ENCODE peak calls at places on chromosomes 3 and 15, in ten cellular contexts. R is stomach, D is SK-N-SH, I is sigmoid colon, P is breast epithelium, W is transverse colon, X is HCT116, O is esophagus muscularis mucosa, H is GM12891, S is HL-60. G is an unnamed sample.

GRCh38 chr15:91857772-91858171 is 4.3 kb downstream of the SLCO3A1 start:
- DNase-seq in R (no peak), D (no peak), I (no peak), P (no peak), W (no peak), X (no peak), O (no peak), H (no peak), S (no peak), G (no peak)

GRCh38 chr3:140931016-140931454 is 10.6 kb upstream of the SLC25A36 start:
- DNase-seq in R (no peak), D (no peak), I (no peak), P (no peak), W (no peak), X (no peak), O (no peak), H (no peak), S (no peak), G (no peak)

GRCh38 chr3:102259636-102260035 is 175.2 kb upstream of the ZPLD1 start:
- DNase-seq in R (no peak), D (no peak), I (no peak), P (no peak), W (no peak), X (no peak), O (no peak), H (no peak), S (no peak), G (peak)

GRCh38 chr3:134365766-134366065 is 8.5 kb downstream of the AMOTL2 start:
- DNase-seq in R (no peak), D (no peak), I (no peak), P (no peak), W (no peak), X (no peak), O (no peak), H (no peak), S (no peak), G (no peak)

GRCh38 chr3:189249987-189250386 is 78.2 kb downstream of the TPRG1 start:
- DNase-seq in R (no peak), D (no peak), I (no peak), P (no peak), W (no peak), X (no peak), O (no peak), H (no peak), S (no peak), G (no peak)

GRCh38 chr3:28215407-28215806 is 26.0 kb upstream of the CMC1 start:
- DNase-seq in R (no peak), D (no peak), I (no peak), P (no peak), W (no peak), X (no peak), O (no peak), H (no peak), S (no peak), G (no peak)

GRCh38 chr15:63805993-63806980 is 27.5 kb downstream of the HERC1 start:
- DNase-seq in R (no peak), D (no peak), I (no peak), P (no peak), W (no peak), X (no peak), O (no peak), H (no peak), S (no peak), G (no peak)

GRCh38 chr3:64150527-64151238 is 74.6 kb downstream of the PRICKLE2 start:
- DNase-seq in R (peak), D (peak), I (peak), P (peak), W (peak), X (no peak), O (no peak), H (no peak), S (no peak), G (no peak)

GRCh38 chr15:59484399-59484798 is 46.4 kb downstream of the FAM81A start:
- DNase-seq in R (no peak), D (no peak), I (no peak), P (no peak), W (no peak), X (no peak), O (no peak), H (no peak), S (no peak), G (no peak)

GRCh38 chr3:72245183-72245811 is 460.3 kb upstream of the PROK2 start:
- DNase-seq in R (peak), D (peak), I (peak), P (no peak), W (no peak), X (no peak), O (no peak), H (no peak), S (no peak), G (no peak)

GRCh38 chr3:151576524-151576923 is 115.7 kb upstream of the IGSF10 start:
- DNase-seq in R (no peak), D (no peak), I (no peak), P (no peak), W (no peak), X (no peak), O (no peak), H (no peak), S (no peak), G (no peak)

GRCh38 chr3:50193286-50193685 is 1.9 kb downstream of the GNAT1 start:
- DNase-seq in R (no peak), D (no peak), I (no peak), P (no peak), W (no peak), X (no peak), O (no peak), H (no peak), S (no peak), G (no peak)

GRCh38 chr3:33911525-33912322 is 113.3 kb downstream of the PDCD6IP start:
- DNase-seq in R (no peak), D (no peak), I (no peak), P (no peak), W (no peak), X (peak), O (no peak), H (no peak), S (no peak), G (no peak)

GRCh38 chr3:194375473-194375872 is 5.9 kb upstream of the LRRC15 start:
- DNase-seq in R (no peak), D (no peak), I (no peak), P (no peak), W (no peak), X (no peak), O (no peak), H (no peak), S (no peak), G (no peak)

GRCh38 chr15:77983091-77983707 is 94.3 kb downstream of the TBC1D2B start:
- DNase-seq in R (no peak), D (no peak), I (peak), P (no peak), W (no peak), X (no peak), O (no peak), H (no peak), S (no peak), G (no peak)

GRCh38 chr3:69665026-69665739 is 74.1 kb upstream of the MITF start:
- DNase-seq in R (peak), D (peak), I (no peak), P (no peak), W (no peak), X (no peak), O (no peak), H (no peak), S (no peak), G (no peak)

GRCh38 chr3:8103954-8104353 is 397.7 kb upstream of the LMCD1 start:
- DNase-seq in R (no peak), D (no peak), I (no peak), P (no peak), W (no peak), X (no peak), O (no peak), H (no peak), S (no peak), G (no peak)

GRCh38 chr15:45102226-45102625 is 11.7 kb downstream of the DUOX2 start:
- DNase-seq in R (peak), D (no peak), I (no peak), P (no peak), W (no peak), X (no peak), O (no peak), H (no peak), S (no peak), G (no peak)

GRCh38 chr15:99409097-99409473 is 156.7 kb upstream of the MEF2A start:
- DNase-seq in R (peak), D (peak), I (peak), P (peak), W (peak), X (peak), O (peak), H (no peak), S (no peak), G (no peak)

GRCh38 chr3:178671261-178672191 is 135.3 kb downstream of the KCNMB2 start:
- DNase-seq in R (no peak), D (no peak), I (no peak), P (no peak), W (no peak), X (no peak), O (no peak), H (no peak), S (no peak), G (no peak)

GRCh38 chr3:50388720-50389352 is 29.5 kb upstream of the TMEM115 start:
- DNase-seq in R (no peak), D (no peak), I (no peak), P (peak), W (no peak), X (no peak), O (no peak), H (no peak), S (no peak), G (no peak)

GRCh38 chr15:74312445-74313007 is 54.9 kb downstream of the CYP11A1 start:
- DNase-seq in R (no peak), D (peak), I (no peak), P (no peak), W (no peak), X (no peak), O (no peak), H (no peak), S (no peak), G (no peak)

GRCh38 chr15:88021601-88022000 is 234.9 kb downstream of the NTRK3 start:
- DNase-seq in R (no peak), D (no peak), I (no peak), P (no peak), W (no peak), X (no peak), O (no peak), H (no peak), S (no peak), G (no peak)

GRCh38 chr3:121504598-121504997 is 41.2 kb downstream of the POLQ start:
- DNase-seq in R (no peak), D (no peak), I (no peak), P (no peak), W (no peak), X (no peak), O (no peak), H (no peak), S (no peak), G (no peak)

GRCh38 chr3:135891121-135891520 is 74.4 kb upstream of the PPP2R3A start:
- DNase-seq in R (no peak), D (no peak), I (no peak), P (no peak), W (no peak), X (no peak), O (no peak), H (no peak), S (no peak), G (no peak)

GRCh38 chr15:74374648-74375302 is 7.3 kb upstream of the CYP11A1 start:
- DNase-seq in R (no peak), D (peak), I (no peak), P (no peak), W (no peak), X (no peak), O (no peak), H (no peak), S (no peak), G (no peak)

GRCh38 chr3:66693461-66693912 is 192.7 kb upstream of the LRIG1 start:
- DNase-seq in R (peak), D (no peak), I (peak), P (no peak), W (peak), X (no peak), O (no peak), H (no peak), S (no peak), G (no peak)

GRCh38 chr3:186461141-186461540 is 83.0 kb downstream of the CRYGS start:
- DNase-seq in R (no peak), D (no peak), I (no peak), P (no peak), W (no peak), X (no peak), O (no peak), H (no peak), S (no peak), G (no peak)

GRCh38 chr15:68775671-68776476 is 44.8 kb downstream of the ANP32A start:
- DNase-seq in R (peak), D (no peak), I (peak), P (no peak), W (peak), X (no peak), O (no peak), H (no peak), S (no peak), G (no peak)

GRCh38 chr3:42033741-42034140 is 57.4 kb upstream of the TRAK1 start:
- DNase-seq in R (no peak), D (no peak), I (peak), P (no peak), W (no peak), X (no peak), O (no peak), H (no peak), S (no peak), G (no peak)

GRCh38 chr15:87211547-87211946 is 1045.0 kb downstream of the NTRK3 start:
- DNase-seq in R (no peak), D (no peak), I (no peak), P (no peak), W (no peak), X (no peak), O (peak), H (no peak), S (no peak), G (no peak)

GRCh38 chr3:120495809-120496208 is 45.0 kb upstream of the FSTL1 start:
- DNase-seq in R (no peak), D (no peak), I (no peak), P (no peak), W (no peak), X (no peak), O (no peak), H (no peak), S (no peak), G (no peak)

GRCh38 chr15:47725924-47726323 is 8.6 kb downstream of the SEMA6D start:
- DNase-seq in R (no peak), D (no peak), I (no peak), P (no peak), W (no peak), X (no peak), O (no peak), H (no peak), S (no peak), G (no peak)

GRCh38 chr3:126431103-126431534 is 36.4 kb downstream of the CFAP100 start:
- DNase-seq in R (peak), D (no peak), I (no peak), P (no peak), W (no peak), X (no peak), O (no peak), H (no peak), S (no peak), G (no peak)

DNA sequence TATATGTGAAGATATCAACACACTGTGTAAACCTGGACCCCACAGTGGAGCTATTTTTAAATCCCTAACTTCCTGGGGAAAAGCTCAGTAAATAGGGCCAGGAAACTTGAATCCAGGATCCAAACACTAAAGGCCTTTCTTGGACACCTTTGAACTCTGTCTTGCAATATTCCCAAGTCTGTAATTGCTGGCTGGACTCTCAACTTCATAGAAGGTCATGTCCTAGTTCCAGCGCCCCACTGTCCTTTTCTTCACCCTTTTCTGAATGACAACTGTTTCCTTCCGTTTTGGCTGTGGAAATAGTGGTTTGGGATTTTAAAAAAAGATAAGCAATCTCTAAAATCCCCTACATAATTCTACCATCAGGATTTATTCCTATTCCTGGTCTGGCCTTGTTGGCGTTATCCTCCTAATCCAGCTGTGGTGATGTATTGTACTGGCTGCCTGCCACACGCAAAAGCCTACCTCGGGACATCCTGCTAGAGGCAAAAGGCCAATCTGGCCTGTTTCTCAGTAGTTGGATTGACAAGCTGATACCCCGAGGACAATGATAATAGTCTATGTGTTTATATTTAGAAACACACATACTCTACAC is 440.2 kb upstream of the DPH6 start:
- DNase-seq in R (no peak), D (peak), I (peak), P (no peak), W (no peak), X (no peak), O (no peak), H (no peak), S (no peak), G (no peak)
- TF ChIP-seq POLR2AphosphoS5 in R (no peak), D (no peak), I (no peak), P (no peak), W (no peak), X (no peak), O (no peak), H (no peak), S (no peak), G (no peak)

DNA sequence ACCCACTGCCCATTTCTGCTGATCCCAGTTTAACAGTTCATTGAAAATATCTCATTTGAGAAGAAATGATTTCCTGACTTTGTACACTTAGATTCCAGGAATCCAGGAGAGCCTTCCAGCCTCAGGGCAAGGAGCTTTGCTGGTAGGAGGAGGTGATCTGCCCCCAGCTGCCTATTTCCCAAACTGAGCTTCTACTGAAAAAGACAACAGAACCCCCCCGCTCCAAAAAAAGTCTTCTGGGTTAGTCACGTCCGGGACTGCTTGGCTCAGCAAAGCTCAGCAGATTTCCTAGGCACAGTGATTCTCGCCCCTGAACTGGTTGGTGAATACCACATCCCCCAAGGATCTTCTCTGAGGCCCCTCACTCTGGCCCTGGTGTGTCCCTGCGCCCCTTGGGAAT is 13.1 kb downstream of the SLC6A6 start:
- DNase-seq in R (no peak), D (no peak), I (no peak), P (no peak), W (no peak), X (no peak), O (no peak), H (no peak), S (no peak), G (no peak)
- TF ChIP-seq POLR2AphosphoS5 in R (no peak), D (no peak), I (no peak), P (no peak), W (no peak), X (no peak), O (no peak), H (no peak), S (no peak), G (no peak)

GRCh38 chr3:154972951-154973350 is 107.2 kb upstream of the MME start:
- DNase-seq in R (no peak), D (no peak), I (no peak), P (no peak), W (no peak), X (no peak), O (no peak), H (no peak), S (no peak), G (no peak)

GRCh38 chr3:154979327-154979726 is 100.8 kb upstream of the MME start:
- DNase-seq in R (no peak), D (no peak), I (no peak), P (no peak), W (no peak), X (no peak), O (no peak), H (no peak), S (no peak), G (no peak)

GRCh38 chr3:154973851-154974250 is 106.3 kb upstream of the MME start:
- DNase-seq in R (no peak), D (no peak), I (no peak), P (no peak), W (no peak), X (no peak), O (no peak), H (no peak), S (no peak), G (no peak)

GRCh38 chr3:154971771-154972326 is 108.3 kb upstream of the MME start:
- DNase-seq in R (no peak), D (no peak), I (no peak), P (peak), W (no peak), X (no peak), O (no peak), H (no peak), S (peak), G (no peak)

DNA sequence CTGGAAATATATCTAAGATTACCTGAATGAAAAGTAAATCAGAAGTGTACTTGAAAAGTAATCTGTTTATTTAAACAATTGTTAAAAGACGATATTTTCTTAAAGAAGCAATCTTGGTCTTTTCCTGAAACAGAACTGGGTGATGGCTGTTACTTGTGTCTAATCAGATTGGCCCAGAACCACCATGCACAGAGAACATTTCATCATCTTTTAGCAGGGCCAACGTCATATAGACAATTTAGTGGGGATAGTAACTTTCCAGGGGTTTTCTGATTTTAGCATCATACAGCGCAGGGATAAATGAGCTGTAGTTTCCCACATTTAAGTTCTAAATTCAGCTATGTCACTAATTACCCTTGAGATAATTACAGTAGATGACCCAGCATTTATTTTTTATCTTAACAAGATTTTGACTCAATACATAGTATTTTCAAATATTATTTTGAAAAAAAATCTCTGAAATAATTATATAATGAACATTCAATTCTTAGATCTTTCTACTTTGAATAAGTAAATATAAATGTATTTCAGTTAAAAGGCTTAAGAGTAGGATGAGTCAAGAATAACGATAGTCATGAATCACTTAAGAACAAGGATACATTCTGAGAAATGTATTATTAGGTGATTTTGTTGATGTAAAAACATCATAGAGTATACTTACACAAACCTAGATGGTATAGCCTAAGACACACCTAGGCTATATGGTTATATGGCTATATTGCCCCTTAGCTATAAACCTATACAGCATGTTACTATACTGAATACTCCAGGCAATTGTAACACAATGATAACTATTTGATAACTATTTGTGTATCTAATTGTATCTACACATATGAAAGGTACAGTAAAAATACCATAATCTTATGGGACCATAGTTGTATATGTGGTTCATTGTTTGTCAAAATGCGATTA is 103.8 kb upstream of the MME start:
- DNase-seq in R (no peak), D (no peak), I (no peak), P (no peak), W (no peak), X (no peak), O (no peak), H (no peak), S (no peak), G (no peak)
- TF ChIP-seq POLR2AphosphoS5 in R (no peak), D (no peak), I (no peak), P (no peak), W (no peak), X (no peak), O (no peak), H (no peak), S (no peak), G (no peak)

GRCh38 chr15:71530116-71530515 is 280.2 kb upstream of the NR2E3 start:
- DNase-seq in R (no peak), D (no peak), I (no peak), P (no peak), W (no peak), X (no peak), O (no peak), H (no peak), S (no peak), G (no peak)

GRCh38 chr15:71529353-71529752 is 281.0 kb upstream of the NR2E3 start:
- DNase-seq in R (no peak), D (no peak), I (no peak), P (no peak), W (no peak), X (no peak), O (no peak), H (no peak), S (no peak), G (no peak)

DNA sequence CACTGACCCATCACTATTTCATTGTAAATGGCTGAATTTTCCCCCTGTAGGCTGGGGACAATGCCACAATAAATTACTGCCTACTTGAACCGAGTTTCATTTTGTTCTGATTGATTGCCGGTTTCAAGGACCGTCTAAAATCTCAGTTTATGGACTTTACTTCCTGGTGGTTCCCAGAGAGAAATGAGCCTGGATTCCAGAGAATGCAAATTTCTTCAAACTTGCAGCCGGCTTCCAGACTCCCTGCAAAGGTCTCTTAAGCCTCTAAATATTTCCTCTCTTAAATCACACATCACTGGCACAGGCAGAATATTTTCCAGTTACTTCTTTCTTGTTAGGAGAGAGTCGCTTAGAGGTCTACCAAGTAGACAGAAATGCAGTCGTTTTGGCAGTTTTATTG is 284.3 kb upstream of the NR2E3 start:
- DNase-seq in R (no peak), D (no peak), I (no peak), P (no peak), W (no peak), X (no peak), O (no peak), H (no peak), S (no peak), G (no peak)
- TF ChIP-seq POLR2AphosphoS5 in R (no peak), D (no peak), I (no peak), P (no peak), W (no peak), X (no peak), O (no peak), H (no peak), S (no peak), G (no peak)